ENCODE peak calls at places on chromosomes 3 and 15, in eight cellular contexts. One of them, this sample, is unnamed.

GRCh38 chr3:29453278-29453961 is 172.5 kb downstream of the RBMS3 start:
- DNase-seq in IMR-90: no peak
- DNase-seq in stimulated activated CD4-positive, alpha-beta T cell treated with anti-CD3 and anti-CD28 coated beads, Interleukin-15, amount 100 ng/mL, for 1 hour: no peak
- DNase-seq in head of caudate nucleus: peak; percentile 44
- DNase-seq in psoas muscle: peak; percentile 21
- DNase-seq in Kasumi-1: no peak
- DNase-seq in AG08396: no peak
- DNase-seq in effector CD4-positive, alpha-beta T cell: no peak
- DNase-seq in this sample: no peak

GRCh38 chr3:127970966-127971592 is 56.0 kb downstream of the KBTBD12 start:
- DNase-seq in psoas muscle: no peak
- DNase-seq in stimulated activated CD4-positive, alpha-beta T cell treated with anti-CD3 and anti-CD28 coated beads, Interleukin-15, amount 100 ng/mL, for 1 hour: no peak
- DNase-seq in effector CD4-positive, alpha-beta T cell: no peak
- DNase-seq in AG08396: peak; percentile 50
- DNase-seq in IMR-90: peak; percentile 60
- DNase-seq in Kasumi-1: peak; percentile 52
- DNase-seq in head of caudate nucleus: peak; percentile 46
- DNase-seq in this sample: peak; percentile 33

GRCh38 chr3:127732303-127732702 is 59.6 kb downstream of the ABTB1 start:
- DNase-seq in head of caudate nucleus: no peak
- DNase-seq in IMR-90: no peak
- DNase-seq in Kasumi-1: no peak
- DNase-seq in psoas muscle: no peak
- DNase-seq in AG08396: no peak
- DNase-seq in effector CD4-positive, alpha-beta T cell: no peak
- DNase-seq in stimulated activated CD4-positive, alpha-beta T cell treated with anti-CD3 and anti-CD28 coated beads, Interleukin-15, amount 100 ng/mL, for 1 hour: no peak
- DNase-seq in this sample: no peak

GRCh38 chr3:4977001-4977888 is 2.0 kb upstream of the BHLHE40 start:
- DNase-seq in psoas muscle: peak; percentile 87
- DNase-seq in IMR-90: peak; percentile 84
- DNase-seq in head of caudate nucleus: peak; percentile 50
- DNase-seq in Kasumi-1: peak; percentile 73
- DNase-seq in AG08396: peak; percentile 60
- DNase-seq in effector CD4-positive, alpha-beta T cell: peak; percentile 33
- DNase-seq in stimulated activated CD4-positive, alpha-beta T cell treated with anti-CD3 and anti-CD28 coated beads, Interleukin-15, amount 100 ng/mL, for 1 hour: peak; percentile 26
- DNase-seq in this sample: peak; percentile 94

GRCh38 chr3:14505803-14506500 is 34.2 kb downstream of the GRIP2 start:
- DNase-seq in AG08396: no peak
- DNase-seq in IMR-90: no peak
- DNase-seq in psoas muscle: no peak
- DNase-seq in Kasumi-1: no peak
- DNase-seq in effector CD4-positive, alpha-beta T cell: no peak
- DNase-seq in head of caudate nucleus: no peak
- DNase-seq in stimulated activated CD4-positive, alpha-beta T cell treated with anti-CD3 and anti-CD28 coated beads, Interleukin-15, amount 100 ng/mL, for 1 hour: no peak
- DNase-seq in this sample: no peak

GRCh38 chr3:128316456-128316855 is 150.2 kb downstream of the DNAJB8 start:
- DNase-seq in Kasumi-1: no peak
- DNase-seq in psoas muscle: no peak
- DNase-seq in stimulated activated CD4-positive, alpha-beta T cell treated with anti-CD3 and anti-CD28 coated beads, Interleukin-15, amount 100 ng/mL, for 1 hour: peak; percentile 18
- DNase-seq in AG08396: no peak
- DNase-seq in IMR-90: no peak
- DNase-seq in effector CD4-positive, alpha-beta T cell: peak; percentile 38
- DNase-seq in head of caudate nucleus: no peak
- DNase-seq in this sample: no peak

GRCh38 chr15:64905119-64905831 is 6.4 kb upstream of the ANKDD1A start:
- DNase-seq in effector CD4-positive, alpha-beta T cell: peak; percentile 67
- DNase-seq in psoas muscle: peak; percentile 81
- DNase-seq in stimulated activated CD4-positive, alpha-beta T cell treated with anti-CD3 and anti-CD28 coated beads, Interleukin-15, amount 100 ng/mL, for 1 hour: peak; percentile 70
- DNase-seq in head of caudate nucleus: peak; percentile 85
- DNase-seq in Kasumi-1: peak; percentile 87
- DNase-seq in AG08396: peak; percentile 88
- DNase-seq in IMR-90: peak; percentile 60
- DNase-seq in this sample: peak; percentile 33

GRCh38 chr15:27057904-27058645 is 87.1 kb downstream of the GABRG3 start:
- DNase-seq in AG08396: no peak
- DNase-seq in IMR-90: no peak
- DNase-seq in head of caudate nucleus: no peak
- DNase-seq in Kasumi-1: no peak
- DNase-seq in stimulated activated CD4-positive, alpha-beta T cell treated with anti-CD3 and anti-CD28 coated beads, Interleukin-15, amount 100 ng/mL, for 1 hour: no peak
- DNase-seq in effector CD4-positive, alpha-beta T cell: no peak
- DNase-seq in psoas muscle: no peak
- DNase-seq in this sample: no peak

GRCh38 chr3:170476291-170476690 is 57.6 kb downstream of the CLDN11 start:
- DNase-seq in AG08396: no peak
- DNase-seq in psoas muscle: no peak
- DNase-seq in stimulated activated CD4-positive, alpha-beta T cell treated with anti-CD3 and anti-CD28 coated beads, Interleukin-15, amount 100 ng/mL, for 1 hour: no peak
- DNase-seq in head of caudate nucleus: peak; percentile 62
- DNase-seq in Kasumi-1: no peak
- DNase-seq in effector CD4-positive, alpha-beta T cell: no peak
- DNase-seq in IMR-90: peak; percentile 34
- DNase-seq in this sample: no peak

GRCh38 chr3:61236556-61236955 is 14.7 kb downstream of the FHIT start:
- DNase-seq in effector CD4-positive, alpha-beta T cell: no peak
- DNase-seq in IMR-90: no peak
- DNase-seq in AG08396: no peak
- DNase-seq in Kasumi-1: peak; percentile 19
- DNase-seq in stimulated activated CD4-positive, alpha-beta T cell treated with anti-CD3 and anti-CD28 coated beads, Interleukin-15, amount 100 ng/mL, for 1 hour: no peak
- DNase-seq in psoas muscle: no peak
- DNase-seq in head of caudate nucleus: no peak
- DNase-seq in this sample: no peak

GRCh38 chr3:125683067-125683844 is 88.0 kb upstream of the OSBPL11 start:
- DNase-seq in psoas muscle: no peak
- DNase-seq in effector CD4-positive, alpha-beta T cell: no peak
- DNase-seq in Kasumi-1: no peak
- DNase-seq in head of caudate nucleus: peak; percentile 60
- DNase-seq in IMR-90: no peak
- DNase-seq in stimulated activated CD4-positive, alpha-beta T cell treated with anti-CD3 and anti-CD28 coated beads, Interleukin-15, amount 100 ng/mL, for 1 hour: no peak
- DNase-seq in AG08396: no peak
- DNase-seq in this sample: no peak

GRCh38 chr3:132723551-132723950 is 1.3 kb upstream of the NPHP3 start:
- DNase-seq in effector CD4-positive, alpha-beta T cell: no peak
- DNase-seq in head of caudate nucleus: no peak
- DNase-seq in AG08396: peak; percentile 3
- DNase-seq in Kasumi-1: peak; percentile 4
- DNase-seq in IMR-90: peak; percentile 28
- DNase-seq in stimulated activated CD4-positive, alpha-beta T cell treated with anti-CD3 and anti-CD28 coated beads, Interleukin-15, amount 100 ng/mL, for 1 hour: no peak
- DNase-seq in psoas muscle: no peak
- DNase-seq in this sample: no peak

GRCh38 chr3:5194341-5194740 is 6.8 kb downstream of the EDEM1 start:
- DNase-seq in Kasumi-1: no peak
- DNase-seq in AG08396: no peak
- DNase-seq in effector CD4-positive, alpha-beta T cell: no peak
- DNase-seq in head of caudate nucleus: no peak
- DNase-seq in stimulated activated CD4-positive, alpha-beta T cell treated with anti-CD3 and anti-CD28 coated beads, Interleukin-15, amount 100 ng/mL, for 1 hour: no peak
- DNase-seq in psoas muscle: no peak
- DNase-seq in IMR-90: no peak
- DNase-seq in this sample: no peak

GRCh38 chr3:185770071-185770470 is 54.8 kb downstream of the IGF2BP2 start:
- DNase-seq in Kasumi-1: no peak
- DNase-seq in IMR-90: no peak
- DNase-seq in AG08396: no peak
- DNase-seq in head of caudate nucleus: no peak
- DNase-seq in stimulated activated CD4-positive, alpha-beta T cell treated with anti-CD3 and anti-CD28 coated beads, Interleukin-15, amount 100 ng/mL, for 1 hour: no peak
- DNase-seq in psoas muscle: no peak
- DNase-seq in effector CD4-positive, alpha-beta T cell: no peak
- DNase-seq in this sample: no peak

GRCh38 chr3:120673116-120673515 is 8.9 kb downstream of the HGD start:
- DNase-seq in head of caudate nucleus: peak; percentile 26
- DNase-seq in stimulated activated CD4-positive, alpha-beta T cell treated with anti-CD3 and anti-CD28 coated beads, Interleukin-15, amount 100 ng/mL, for 1 hour: no peak
- DNase-seq in IMR-90: no peak
- DNase-seq in AG08396: no peak
- DNase-seq in Kasumi-1: no peak
- DNase-seq in psoas muscle: no peak
- DNase-seq in effector CD4-positive, alpha-beta T cell: no peak
- DNase-seq in this sample: no peak

GRCh38 chr3:66912306-66912705 is 85.8 kb upstream of the KBTBD8 start:
- DNase-seq in psoas muscle: no peak
- DNase-seq in IMR-90: no peak
- DNase-seq in AG08396: no peak
- DNase-seq in Kasumi-1: no peak
- DNase-seq in stimulated activated CD4-positive, alpha-beta T cell treated with anti-CD3 and anti-CD28 coated beads, Interleukin-15, amount 100 ng/mL, for 1 hour: no peak
- DNase-seq in effector CD4-positive, alpha-beta T cell: no peak
- DNase-seq in head of caudate nucleus: no peak
- DNase-seq in this sample: no peak

GRCh38 chr3:62164746-62165145 is 208.6 kb downstream of the FEZF2 start:
- DNase-seq in AG08396: no peak
- DNase-seq in stimulated activated CD4-positive, alpha-beta T cell treated with anti-CD3 and anti-CD28 coated beads, Interleukin-15, amount 100 ng/mL, for 1 hour: no peak
- DNase-seq in effector CD4-positive, alpha-beta T cell: no peak
- DNase-seq in Kasumi-1: no peak
- DNase-seq in psoas muscle: no peak
- DNase-seq in IMR-90: no peak
- DNase-seq in head of caudate nucleus: no peak
- DNase-seq in this sample: no peak

GRCh38 chr15:51121118-51121517 is 26.4 kb upstream of the TNFAIP8L3 start:
- DNase-seq in effector CD4-positive, alpha-beta T cell: no peak
- DNase-seq in AG08396: peak; percentile 70
- DNase-seq in head of caudate nucleus: no peak
- DNase-seq in stimulated activated CD4-positive, alpha-beta T cell treated with anti-CD3 and anti-CD28 coated beads, Interleukin-15, amount 100 ng/mL, for 1 hour: no peak
- DNase-seq in psoas muscle: no peak
- DNase-seq in IMR-90: peak; percentile 98
- DNase-seq in Kasumi-1: peak; percentile 66
- DNase-seq in this sample: peak; percentile 91

GRCh38 chr3:99357131-99357530 is 281.3 kb upstream of the COL8A1 start:
- DNase-seq in AG08396: no peak
- DNase-seq in IMR-90: no peak
- DNase-seq in psoas muscle: no peak
- DNase-seq in stimulated activated CD4-positive, alpha-beta T cell treated with anti-CD3 and anti-CD28 coated beads, Interleukin-15, amount 100 ng/mL, for 1 hour: no peak
- DNase-seq in effector CD4-positive, alpha-beta T cell: no peak
- DNase-seq in head of caudate nucleus: no peak
- DNase-seq in Kasumi-1: no peak
- DNase-seq in this sample: no peak

GRCh38 chr3:189983612-189984011 is 137.1 kb downstream of the P3H2 start:
- DNase-seq in psoas muscle: no peak
- DNase-seq in IMR-90: no peak
- DNase-seq in AG08396: no peak
- DNase-seq in Kasumi-1: no peak
- DNase-seq in head of caudate nucleus: no peak
- DNase-seq in stimulated activated CD4-positive, alpha-beta T cell treated with anti-CD3 and anti-CD28 coated beads, Interleukin-15, amount 100 ng/mL, for 1 hour: no peak
- DNase-seq in effector CD4-positive, alpha-beta T cell: no peak
- DNase-seq in this sample: no peak

GRCh38 chr15:87033056-87033455 is 953.4 kb downstream of the AGBL1 start:
- DNase-seq in Kasumi-1: no peak
- DNase-seq in IMR-90: no peak
- DNase-seq in stimulated activated CD4-positive, alpha-beta T cell treated with anti-CD3 and anti-CD28 coated beads, Interleukin-15, amount 100 ng/mL, for 1 hour: no peak
- DNase-seq in head of caudate nucleus: no peak
- DNase-seq in psoas muscle: no peak
- DNase-seq in AG08396: no peak
- DNase-seq in effector CD4-positive, alpha-beta T cell: no peak
- DNase-seq in this sample: peak; percentile 6

GRCh38 chr3:143421556-143421955 is 302.0 kb downstream of the CHST2 start:
- DNase-seq in stimulated activated CD4-positive, alpha-beta T cell treated with anti-CD3 and anti-CD28 coated beads, Interleukin-15, amount 100 ng/mL, for 1 hour: no peak
- DNase-seq in Kasumi-1: no peak
- DNase-seq in AG08396: no peak
- DNase-seq in effector CD4-positive, alpha-beta T cell: no peak
- DNase-seq in head of caudate nucleus: no peak
- DNase-seq in IMR-90: no peak
- DNase-seq in psoas muscle: no peak
- DNase-seq in this sample: no peak

GRCh38 chr3:48222616-48223513 is at the start of gene CAMP:
- DNase-seq in psoas muscle: peak; percentile 65
- DNase-seq in head of caudate nucleus: peak; percentile 52
- DNase-seq in Kasumi-1: peak; percentile 85
- DNase-seq in effector CD4-positive, alpha-beta T cell: no peak
- DNase-seq in AG08396: no peak
- DNase-seq in stimulated activated CD4-positive, alpha-beta T cell treated with anti-CD3 and anti-CD28 coated beads, Interleukin-15, amount 100 ng/mL, for 1 hour: no peak
- DNase-seq in IMR-90: peak; percentile 30
- DNase-seq in this sample: no peak

GRCh38 chr15:38075466-38075865 is 141.0 kb downstream of the TMCO5A start:
- DNase-seq in effector CD4-positive, alpha-beta T cell: no peak
- DNase-seq in head of caudate nucleus: no peak
- DNase-seq in psoas muscle: no peak
- DNase-seq in AG08396: no peak
- DNase-seq in IMR-90: no peak
- DNase-seq in stimulated activated CD4-positive, alpha-beta T cell treated with anti-CD3 and anti-CD28 coated beads, Interleukin-15, amount 100 ng/mL, for 1 hour: no peak
- DNase-seq in Kasumi-1: no peak
- DNase-seq in this sample: no peak

GRCh38 chr3:69214241-69214640 is 91.8 kb upstream of the LMOD3 start:
- DNase-seq in stimulated activated CD4-positive, alpha-beta T cell treated with anti-CD3 and anti-CD28 coated beads, Interleukin-15, amount 100 ng/mL, for 1 hour: no peak
- DNase-seq in IMR-90: no peak
- DNase-seq in head of caudate nucleus: no peak
- DNase-seq in psoas muscle: no peak
- DNase-seq in effector CD4-positive, alpha-beta T cell: no peak
- DNase-seq in AG08396: no peak
- DNase-seq in Kasumi-1: no peak
- DNase-seq in this sample: no peak

GRCh38 chr3:113088616-113089015 is 97.8 kb downstream of the GTPBP8 start:
- DNase-seq in stimulated activated CD4-positive, alpha-beta T cell treated with anti-CD3 and anti-CD28 coated beads, Interleukin-15, amount 100 ng/mL, for 1 hour: no peak
- DNase-seq in psoas muscle: no peak
- DNase-seq in AG08396: no peak
- DNase-seq in IMR-90: no peak
- DNase-seq in Kasumi-1: no peak
- DNase-seq in effector CD4-positive, alpha-beta T cell: no peak
- DNase-seq in head of caudate nucleus: no peak
- DNase-seq in this sample: no peak

GRCh38 chr3:39601241-39601640 is 133.8 kb downstream of the MOBP start:
- DNase-seq in effector CD4-positive, alpha-beta T cell: no peak
- DNase-seq in head of caudate nucleus: no peak
- DNase-seq in psoas muscle: no peak
- DNase-seq in AG08396: no peak
- DNase-seq in stimulated activated CD4-positive, alpha-beta T cell treated with anti-CD3 and anti-CD28 coated beads, Interleukin-15, amount 100 ng/mL, for 1 hour: no peak
- DNase-seq in Kasumi-1: no peak
- DNase-seq in IMR-90: no peak
- DNase-seq in this sample: no peak

GRCh38 chr3:149615731-149616221 is 42.0 kb downstream of the WWTR1 start:
- DNase-seq in stimulated activated CD4-positive, alpha-beta T cell treated with anti-CD3 and anti-CD28 coated beads, Interleukin-15, amount 100 ng/mL, for 1 hour: no peak
- DNase-seq in IMR-90: peak; percentile 42
- DNase-seq in Kasumi-1: no peak
- DNase-seq in psoas muscle: no peak
- DNase-seq in head of caudate nucleus: no peak
- DNase-seq in effector CD4-positive, alpha-beta T cell: no peak
- DNase-seq in AG08396: no peak
- DNase-seq in this sample: no peak

GRCh38 chr3:30984855-30985793 is 90.7 kb upstream of the GADL1 start:
- DNase-seq in head of caudate nucleus: no peak
- DNase-seq in AG08396: no peak
- DNase-seq in Kasumi-1: no peak
- DNase-seq in psoas muscle: no peak
- DNase-seq in effector CD4-positive, alpha-beta T cell: no peak
- DNase-seq in stimulated activated CD4-positive, alpha-beta T cell treated with anti-CD3 and anti-CD28 coated beads, Interleukin-15, amount 100 ng/mL, for 1 hour: no peak
- DNase-seq in IMR-90: peak; percentile 13
- DNase-seq in this sample: no peak

GRCh38 chr3:180698760-180699270 is 19.5 kb upstream of the CCDC39 start:
- DNase-seq in head of caudate nucleus: no peak
- DNase-seq in AG08396: no peak
- DNase-seq in Kasumi-1: no peak
- DNase-seq in IMR-90: no peak
- DNase-seq in effector CD4-positive, alpha-beta T cell: no peak
- DNase-seq in psoas muscle: no peak
- DNase-seq in stimulated activated CD4-positive, alpha-beta T cell treated with anti-CD3 and anti-CD28 coated beads, Interleukin-15, amount 100 ng/mL, for 1 hour: no peak
- DNase-seq in this sample: no peak

GRCh38 chr3:16146015-16146730 is 28.3 kb upstream of the GALNT15 start:
- DNase-seq in head of caudate nucleus: no peak
- DNase-seq in effector CD4-positive, alpha-beta T cell: no peak
- DNase-seq in IMR-90: no peak
- DNase-seq in stimulated activated CD4-positive, alpha-beta T cell treated with anti-CD3 and anti-CD28 coated beads, Interleukin-15, amount 100 ng/mL, for 1 hour: no peak
- DNase-seq in AG08396: no peak
- DNase-seq in psoas muscle: no peak
- DNase-seq in Kasumi-1: no peak
- DNase-seq in this sample: no peak

GRCh38 chr15:78147566-78147965 is 1.6 kb upstream of the IDH3A start:
- DNase-seq in IMR-90: no peak
- DNase-seq in head of caudate nucleus: no peak
- DNase-seq in AG08396: no peak
- DNase-seq in stimulated activated CD4-positive, alpha-beta T cell treated with anti-CD3 and anti-CD28 coated beads, Interleukin-15, amount 100 ng/mL, for 1 hour: no peak
- DNase-seq in Kasumi-1: no peak
- DNase-seq in psoas muscle: peak; percentile 29
- DNase-seq in effector CD4-positive, alpha-beta T cell: no peak
- DNase-seq in this sample: no peak

This sample was measured in stromal cell of bone marrow.